ENCODE peak calls at places on chromosomes 7 and 10, in six cellular contexts. H, Z, U, A, Y and P are unnamed samples.

GRCh38 chr10:33005322-33006282 is 47.6 kb upstream of the ITGB1 start:
- DNase-seq in H (peak; percentile 81), Z (peak; percentile 85), U (peak; percentile 86), A (peak; percentile 77), Y (peak; percentile 76), P (peak; percentile 74)

GRCh38 chr7:106887376-106887775 is 22.3 kb downstream of the PIK3CG start:
- DNase-seq in H (no peak), Z (no peak), U (no peak), A (no peak), Y (no peak), P (no peak)

GRCh38 chr7:112186300-112186699 is 19.9 kb downstream of the DOCK4 start:
- DNase-seq in H (no peak), Z (no peak), U (no peak), A (no peak), Y (no peak), P (no peak)

GRCh38 chr7:39271386-39271785 is 293.7 kb downstream of the POU6F2 start:
- DNase-seq in H (peak; percentile 34), Z (peak; percentile 38), U (peak; percentile 70), A (peak; percentile 73), Y (peak; percentile 40), P (peak; percentile 34)

GRCh38 chr10:44310762-44311562 is 73.9 kb downstream of the CXCL12 start:
- DNase-seq in H (peak; percentile 90), Z (peak; percentile 47), U (peak; percentile 88), A (peak; percentile 85), Y (peak; percentile 93), P (peak; percentile 93)

GRCh38 chr10:22550732-22551131 is 163.6 kb downstream of the PIP4K2A start:
- DNase-seq in H (peak; percentile 21), Z (peak; percentile 71), U (peak; percentile 27), A (peak; percentile 44), Y (peak; percentile 54), P (peak; percentile 86)

GRCh38 chr7:81721428-81721827 is 48.4 kb downstream of the HGF start:
- DNase-seq in H (no peak), Z (peak; percentile 11), U (no peak), A (no peak), Y (no peak), P (no peak)

GRCh38 chr7:43302211-43302711 is 189.8 kb downstream of the HECW1 start:
- DNase-seq in H (no peak), Z (no peak), U (peak; percentile 65), A (no peak), Y (no peak), P (no peak)

GRCh38 chr10:80462986-80463741 is 9.1 kb downstream of the TSPAN14 start:
- DNase-seq in H (no peak), Z (peak; percentile 87), U (no peak), A (no peak), Y (peak; percentile 43), P (no peak)

GRCh38 chr10:94008526-94008925 is 14.8 kb downstream of the PLCE1 start:
- DNase-seq in H (no peak), Z (no peak), U (no peak), A (no peak), Y (no peak), P (no peak)

GRCh38 chr10:24952146-24952700 is at the start of gene PRTFDC1:
- DNase-seq in H (peak; percentile 17), Z (peak; percentile 76), U (peak; percentile 55), A (peak; percentile 49), Y (peak; percentile 78), P (peak; percentile 83)

GRCh38 chr7:108347616-108348015 is 108.6 kb downstream of the NRCAM start:
- DNase-seq in H (no peak), Z (peak; percentile 35), U (peak; percentile 50), A (no peak), Y (no peak), P (peak; percentile 54)

GRCh38 chr10:13728898-13729535 is 142.3 kb downstream of the PRPF18 start:
- DNase-seq in H (no peak), Z (no peak), U (no peak), A (no peak), Y (no peak), P (no peak)

GRCh38 chr7:115782716-115783460 is 247.7 kb downstream of the TFEC start:
- DNase-seq in H (no peak), Z (peak; percentile 7), U (peak; percentile 23), A (no peak), Y (no peak), P (no peak)

GRCh38 chr10:81576336-81576735 is 298.7 kb upstream of the NRG3 start:
- DNase-seq in H (no peak), Z (no peak), U (no peak), A (no peak), Y (no peak), P (no peak)

GRCh38 chr10:82625497-82626151 is 750.6 kb downstream of the NRG3 start:
- DNase-seq in H (no peak), Z (no peak), U (no peak), A (no peak), Y (no peak), P (no peak)

GRCh38 chr10:90856964-90857634 is 740 bp downstream of the HTR7 start:
- DNase-seq in H (no peak), Z (no peak), U (no peak), A (no peak), Y (no peak), P (peak; percentile 60)

GRCh38 chr10:104036518-104037260 is 49.0 kb downstream of the COL17A1 start:
- DNase-seq in H (no peak), Z (no peak), U (no peak), A (no peak), Y (no peak), P (peak; percentile 29)

GRCh38 chr7:127226685-127227374 is 25.9 kb downstream of the GRM8 start:
- DNase-seq in H (no peak), Z (no peak), U (no peak), A (no peak), Y (no peak), P (peak; percentile 37)

GRCh38 chr10:35153723-35154122 is 27.1 kb downstream of the CREM start:
- DNase-seq in H (no peak), Z (no peak), U (peak; percentile 40), A (no peak), Y (no peak), P (no peak)

GRCh38 chr7:149776305-149776704 is 2.9 kb upstream of the ZNF467 start:
- DNase-seq in H (peak; percentile 67), Z (no peak), U (peak; percentile 89), A (peak; percentile 68), Y (no peak), P (peak; percentile 43)

GRCh38 chr7:91280180-91280579 is 15.9 kb downstream of the FZD1 start:
- DNase-seq in H (no peak), Z (peak; percentile 48), U (no peak), A (no peak), Y (no peak), P (peak; percentile 15)

DNA sequence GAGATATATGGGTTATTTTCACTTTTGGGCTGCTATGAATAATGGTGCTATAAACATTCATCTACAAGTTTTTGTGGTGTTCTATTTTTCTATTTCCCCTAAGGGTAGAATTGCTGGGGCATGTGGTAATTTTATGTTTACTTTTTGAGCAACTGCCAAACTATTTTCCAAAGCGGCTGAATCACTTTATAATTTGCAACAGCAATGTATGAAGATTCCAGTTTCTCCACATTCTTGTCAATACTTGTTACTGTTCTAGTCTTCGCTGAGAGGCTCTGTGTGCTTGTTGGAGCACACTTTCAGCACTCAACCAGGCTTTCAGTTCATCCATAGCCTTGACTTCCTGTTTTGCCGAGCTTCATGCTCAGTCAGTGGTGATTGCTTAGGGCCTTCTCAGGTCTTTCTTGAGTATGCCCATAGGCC is 39.0 kb downstream of the ADK start:
- DNase-seq in H (peak; percentile 33), Z (peak; percentile 60), U (no peak), A (no peak), Y (no peak), P (no peak)
- H3K4me3 ChIP-seq in H (no peak overlapping the region), Z (peak overlapping the region; percentile 2), U (no peak overlapping the region), A (no peak overlapping the region), Y (no peak overlapping the region), P (no peak overlapping the region)

GRCh38 chr10:106114656-106115186 is 1049.8 kb downstream of the SORCS1 start:
- DNase-seq in H (no peak), Z (no peak), U (no peak), A (no peak), Y (no peak), P (no peak)

GRCh38 chr10:106107711-106108110 is 1056.8 kb downstream of the SORCS1 start:
- DNase-seq in H (no peak), Z (peak; percentile 42), U (no peak), A (no peak), Y (no peak), P (no peak)

GRCh38 chr10:106106114-106106513 is 1058.4 kb downstream of the SORCS1 start:
- DNase-seq in H (peak; percentile 18), Z (no peak), U (no peak), A (no peak), Y (no peak), P (no peak)

DNA sequence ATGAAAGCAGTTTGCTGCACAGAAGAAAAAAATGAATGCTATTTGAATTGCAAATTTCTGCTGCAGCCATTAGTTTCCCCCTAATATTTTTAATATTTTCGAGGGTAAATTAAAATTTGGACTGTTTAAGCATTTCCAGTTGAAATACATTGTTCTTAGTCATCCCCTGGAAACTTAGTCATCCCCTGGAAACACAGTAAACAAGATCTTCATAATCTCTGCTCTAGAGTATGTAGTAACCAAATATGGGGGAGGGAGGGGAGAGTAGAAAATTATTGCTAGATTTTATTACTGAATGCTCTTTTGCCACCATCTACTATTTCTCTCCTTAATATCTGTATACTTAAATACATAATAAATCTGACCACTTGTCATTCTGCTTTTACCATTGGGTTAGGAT is 1053.3 kb downstream of the SORCS1 start:
- DNase-seq in H (no peak), Z (no peak), U (no peak), A (no peak), Y (no peak), P (no peak)
- H3K36me3 ChIP-seq in H (no peaks in the 10 kb centered on the region), Z (no peaks in the 10 kb centered on the region), U (no peaks in the 10 kb centered on the region), A (no peaks in the 10 kb centered on the region), Y (no peaks in the 10 kb centered on the region), P (no peaks in the 10 kb centered on the region)

DNA sequence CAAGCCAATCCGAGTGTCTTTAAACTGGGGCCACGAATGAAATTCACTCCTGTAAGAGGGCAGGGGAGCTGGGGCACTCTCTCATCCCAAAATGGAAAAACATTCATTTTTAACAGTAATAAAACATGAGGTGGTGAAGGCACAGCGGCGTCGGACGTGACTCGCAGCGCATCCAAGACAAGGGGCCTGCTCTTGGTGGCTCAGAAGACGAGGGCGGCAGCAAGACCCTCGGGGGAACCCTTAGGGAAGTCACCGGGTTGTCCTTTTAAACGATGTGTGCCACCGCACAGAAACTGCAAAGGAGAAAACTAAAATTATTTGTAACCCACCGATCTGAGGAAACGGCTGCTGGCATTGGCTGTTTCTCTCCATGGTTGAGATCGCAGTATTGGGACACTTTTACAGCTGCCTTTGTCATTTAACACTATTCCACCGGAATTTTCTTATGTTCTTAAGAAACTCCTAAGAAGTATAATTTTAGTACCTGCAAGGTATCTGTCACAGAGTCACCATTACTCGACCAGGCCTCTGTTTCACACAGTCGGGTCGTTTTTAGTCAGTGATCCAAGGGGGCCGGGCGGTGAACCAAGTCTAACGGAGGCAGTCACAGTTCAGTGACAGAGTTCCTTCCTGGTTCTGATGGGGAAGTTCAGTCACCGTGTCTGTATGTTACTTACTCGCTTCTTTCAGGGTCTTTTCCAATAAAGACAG is 159.3 kb downstream of the PTPRN2 start:
- DNase-seq in H (no peak), Z (no peak), U (no peak), A (no peak), Y (no peak), P (no peak)
- H3K27me3 ChIP-seq in H (no peaks in the 10 kb centered on the region), Z (no peaks in the 10 kb centered on the region), U (no peaks in the 10 kb centered on the region), A (no peaks in the 10 kb centered on the region), Y (no peaks in the 10 kb centered on the region), P (no peaks in the 10 kb centered on the region)

DNA sequence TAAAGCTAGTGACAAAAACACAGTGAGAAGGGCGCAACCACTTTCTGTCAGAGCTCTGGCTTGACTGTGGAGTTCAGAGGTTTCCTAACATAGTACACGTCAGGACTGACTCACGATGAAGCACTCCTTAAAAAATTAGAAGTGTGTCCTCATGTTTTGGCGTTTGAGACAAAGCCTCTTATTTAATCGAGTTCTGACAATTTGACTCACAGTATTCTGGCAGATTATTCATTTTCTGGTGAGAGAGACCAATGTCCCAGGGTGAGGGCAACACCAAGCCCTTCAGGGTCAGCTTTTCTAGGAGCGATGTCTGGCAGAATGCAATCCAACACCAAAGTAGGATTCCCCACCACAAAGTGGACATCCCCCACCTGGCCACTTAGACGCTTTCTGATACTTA is 108.7 kb downstream of the DIP2C start:
- DNase-seq in H (no peak), Z (no peak), U (peak; percentile 41), A (no peak), Y (no peak), P (peak; percentile 24)
- H3K4me3 ChIP-seq in H (no peak overlapping the region), Z (no peak overlapping the region), U (no peak overlapping the region), A (no peak overlapping the region), Y (no peak overlapping the region), P (no peak overlapping the region)